ENCODE peak calls at places on chromosomes 12 and 14, in ten cellular contexts. One of them, this sample, is unnamed.

GRCh38 chr12:92078167-92079053 is 67.2 kb downstream of the BTG1 start:
- DNase-seq in stimulated activated CD4-positive, alpha-beta T cell treated with anti-CD3 and anti-CD28 coated beads, TNF-alpha, amount 100 ng/mL, for 1 hour: no peak
- DNase-seq in stimulated activated CD8-positive, alpha-beta memory T cell treated with anti-CD3 and anti-CD28 coated beads, Interleukin-12 subunit alpha, Interleukin-12 subunit beta, amount 100 ng/mL, for 4 hours: no peak
- DNase-seq in SW480: no peak
- DNase-seq in T follicular helper cell: no peak
- DNase-seq in sciatic nerve: no peak
- DNase-seq in right lobe of liver: no peak
- DNase-seq in fibroblast of pulmonary artery: peak
- DNase-seq in Peyer's patch: no peak
- DNase-seq in RKO: no peak
- DNase-seq in this sample: peak

GRCh38 chr14:105378873-105379685 is 19.3 kb upstream of the TEX22 start:
- DNase-seq in stimulated activated CD4-positive, alpha-beta T cell treated with anti-CD3 and anti-CD28 coated beads, TNF-alpha, amount 100 ng/mL, for 1 hour: no peak
- DNase-seq in stimulated activated CD8-positive, alpha-beta memory T cell treated with anti-CD3 and anti-CD28 coated beads, Interleukin-12 subunit alpha, Interleukin-12 subunit beta, amount 100 ng/mL, for 4 hours: no peak
- DNase-seq in SW480: no peak
- DNase-seq in T follicular helper cell: no peak
- DNase-seq in sciatic nerve: no peak
- DNase-seq in right lobe of liver: no peak
- DNase-seq in fibroblast of pulmonary artery: no peak
- DNase-seq in Peyer's patch: no peak
- DNase-seq in RKO: no peak
- DNase-seq in this sample: no peak

GRCh38 chr14:66038214-66038977 is 447.8 kb upstream of the CCDC196 start:
- DNase-seq in stimulated activated CD4-positive, alpha-beta T cell treated with anti-CD3 and anti-CD28 coated beads, TNF-alpha, amount 100 ng/mL, for 1 hour: no peak
- DNase-seq in stimulated activated CD8-positive, alpha-beta memory T cell treated with anti-CD3 and anti-CD28 coated beads, Interleukin-12 subunit alpha, Interleukin-12 subunit beta, amount 100 ng/mL, for 4 hours: no peak
- DNase-seq in SW480: peak
- DNase-seq in T follicular helper cell: no peak
- DNase-seq in sciatic nerve: no peak
- DNase-seq in right lobe of liver: no peak
- DNase-seq in fibroblast of pulmonary artery: peak
- DNase-seq in Peyer's patch: no peak
- DNase-seq in RKO: peak
- DNase-seq in this sample: peak

GRCh38 chr12:50241178-50241577 is 42.1 kb downstream of the LIMA1 start:
- DNase-seq in stimulated activated CD4-positive, alpha-beta T cell treated with anti-CD3 and anti-CD28 coated beads, TNF-alpha, amount 100 ng/mL, for 1 hour: no peak
- DNase-seq in stimulated activated CD8-positive, alpha-beta memory T cell treated with anti-CD3 and anti-CD28 coated beads, Interleukin-12 subunit alpha, Interleukin-12 subunit beta, amount 100 ng/mL, for 4 hours: no peak
- DNase-seq in SW480: peak
- DNase-seq in T follicular helper cell: no peak
- DNase-seq in sciatic nerve: no peak
- DNase-seq in right lobe of liver: no peak
- DNase-seq in fibroblast of pulmonary artery: no peak
- DNase-seq in Peyer's patch: no peak
- DNase-seq in RKO: no peak
- DNase-seq in this sample: peak

GRCh38 chr14:99360774-99361595 is 89.0 kb upstream of the BCL11B start:
- DNase-seq in stimulated activated CD4-positive, alpha-beta T cell treated with anti-CD3 and anti-CD28 coated beads, TNF-alpha, amount 100 ng/mL, for 1 hour: no peak
- DNase-seq in stimulated activated CD8-positive, alpha-beta memory T cell treated with anti-CD3 and anti-CD28 coated beads, Interleukin-12 subunit alpha, Interleukin-12 subunit beta, amount 100 ng/mL, for 4 hours: no peak
- DNase-seq in SW480: no peak
- DNase-seq in T follicular helper cell: no peak
- DNase-seq in sciatic nerve: no peak
- DNase-seq in right lobe of liver: no peak
- DNase-seq in fibroblast of pulmonary artery: no peak
- DNase-seq in Peyer's patch: no peak
- DNase-seq in RKO: no peak
- DNase-seq in this sample: no peak

GRCh38 chr14:58805605-58806358 is 168.0 kb downstream of the DACT1 start:
- DNase-seq in stimulated activated CD4-positive, alpha-beta T cell treated with anti-CD3 and anti-CD28 coated beads, TNF-alpha, amount 100 ng/mL, for 1 hour: no peak
- DNase-seq in stimulated activated CD8-positive, alpha-beta memory T cell treated with anti-CD3 and anti-CD28 coated beads, Interleukin-12 subunit alpha, Interleukin-12 subunit beta, amount 100 ng/mL, for 4 hours: no peak
- DNase-seq in SW480: no peak
- DNase-seq in T follicular helper cell: no peak
- DNase-seq in sciatic nerve: no peak
- DNase-seq in right lobe of liver: no peak
- DNase-seq in fibroblast of pulmonary artery: peak
- DNase-seq in Peyer's patch: no peak
- DNase-seq in RKO: no peak
- DNase-seq in this sample: peak

GRCh38 chr12:113030875-113031525 is 25.5 kb upstream of the DTX1 start:
- DNase-seq in stimulated activated CD4-positive, alpha-beta T cell treated with anti-CD3 and anti-CD28 coated beads, TNF-alpha, amount 100 ng/mL, for 1 hour: no peak
- DNase-seq in stimulated activated CD8-positive, alpha-beta memory T cell treated with anti-CD3 and anti-CD28 coated beads, Interleukin-12 subunit alpha, Interleukin-12 subunit beta, amount 100 ng/mL, for 4 hours: no peak
- DNase-seq in SW480: peak
- DNase-seq in T follicular helper cell: no peak
- DNase-seq in sciatic nerve: no peak
- DNase-seq in right lobe of liver: no peak
- DNase-seq in fibroblast of pulmonary artery: peak
- DNase-seq in Peyer's patch: peak
- DNase-seq in RKO: peak
- DNase-seq in this sample: peak

GRCh38 chr14:79585845-79586244 is 625.5 kb downstream of the DIO2 start:
- DNase-seq in stimulated activated CD4-positive, alpha-beta T cell treated with anti-CD3 and anti-CD28 coated beads, TNF-alpha, amount 100 ng/mL, for 1 hour: no peak
- DNase-seq in stimulated activated CD8-positive, alpha-beta memory T cell treated with anti-CD3 and anti-CD28 coated beads, Interleukin-12 subunit alpha, Interleukin-12 subunit beta, amount 100 ng/mL, for 4 hours: no peak
- DNase-seq in SW480: no peak
- DNase-seq in T follicular helper cell: no peak
- DNase-seq in sciatic nerve: no peak
- DNase-seq in right lobe of liver: no peak
- DNase-seq in fibroblast of pulmonary artery: peak
- DNase-seq in Peyer's patch: no peak
- DNase-seq in RKO: no peak
- DNase-seq in this sample: peak

GRCh38 chr12:49330631-49331359 is 6.2 kb downstream of the C1QL4 start:
- DNase-seq in stimulated activated CD4-positive, alpha-beta T cell treated with anti-CD3 and anti-CD28 coated beads, TNF-alpha, amount 100 ng/mL, for 1 hour: no peak
- DNase-seq in stimulated activated CD8-positive, alpha-beta memory T cell treated with anti-CD3 and anti-CD28 coated beads, Interleukin-12 subunit alpha, Interleukin-12 subunit beta, amount 100 ng/mL, for 4 hours: no peak
- DNase-seq in SW480: no peak
- DNase-seq in T follicular helper cell: no peak
- DNase-seq in sciatic nerve: peak
- DNase-seq in right lobe of liver: no peak
- DNase-seq in fibroblast of pulmonary artery: no peak
- DNase-seq in Peyer's patch: no peak
- DNase-seq in RKO: no peak
- DNase-seq in this sample: no peak

GRCh38 chr12:104314242-104314614 is 10.7 kb downstream of the EID3 start:
- DNase-seq in stimulated activated CD4-positive, alpha-beta T cell treated with anti-CD3 and anti-CD28 coated beads, TNF-alpha, amount 100 ng/mL, for 1 hour: no peak
- DNase-seq in stimulated activated CD8-positive, alpha-beta memory T cell treated with anti-CD3 and anti-CD28 coated beads, Interleukin-12 subunit alpha, Interleukin-12 subunit beta, amount 100 ng/mL, for 4 hours: no peak
- DNase-seq in SW480: no peak
- DNase-seq in T follicular helper cell: no peak
- DNase-seq in sciatic nerve: no peak
- DNase-seq in right lobe of liver: no peak
- DNase-seq in fibroblast of pulmonary artery: peak
- DNase-seq in Peyer's patch: no peak
- DNase-seq in RKO: peak
- DNase-seq in this sample: peak

GRCh38 chr12:113273053-113273725 is 51.9 kb downstream of the TPCN1 start:
- DNase-seq in stimulated activated CD4-positive, alpha-beta T cell treated with anti-CD3 and anti-CD28 coated beads, TNF-alpha, amount 100 ng/mL, for 1 hour: no peak
- DNase-seq in stimulated activated CD8-positive, alpha-beta memory T cell treated with anti-CD3 and anti-CD28 coated beads, Interleukin-12 subunit alpha, Interleukin-12 subunit beta, amount 100 ng/mL, for 4 hours: no peak
- DNase-seq in SW480: no peak
- DNase-seq in T follicular helper cell: no peak
- DNase-seq in sciatic nerve: no peak
- DNase-seq in right lobe of liver: no peak
- DNase-seq in fibroblast of pulmonary artery: peak
- DNase-seq in Peyer's patch: no peak
- DNase-seq in RKO: no peak
- DNase-seq in this sample: peak

GRCh38 chr12:74646831-74647230 is 109.2 kb downstream of the ATXN7L3B start:
- DNase-seq in stimulated activated CD4-positive, alpha-beta T cell treated with anti-CD3 and anti-CD28 coated beads, TNF-alpha, amount 100 ng/mL, for 1 hour: no peak
- DNase-seq in stimulated activated CD8-positive, alpha-beta memory T cell treated with anti-CD3 and anti-CD28 coated beads, Interleukin-12 subunit alpha, Interleukin-12 subunit beta, amount 100 ng/mL, for 4 hours: no peak
- DNase-seq in SW480: peak
- DNase-seq in T follicular helper cell: no peak
- DNase-seq in sciatic nerve: no peak
- DNase-seq in right lobe of liver: no peak
- DNase-seq in fibroblast of pulmonary artery: peak
- DNase-seq in Peyer's patch: no peak
- DNase-seq in RKO: peak
- DNase-seq in this sample: peak

GRCh38 chr14:24398298-24398942 is 383 bp upstream of the NYNRIN start:
- DNase-seq in stimulated activated CD4-positive, alpha-beta T cell treated with anti-CD3 and anti-CD28 coated beads, TNF-alpha, amount 100 ng/mL, for 1 hour: no peak
- DNase-seq in stimulated activated CD8-positive, alpha-beta memory T cell treated with anti-CD3 and anti-CD28 coated beads, Interleukin-12 subunit alpha, Interleukin-12 subunit beta, amount 100 ng/mL, for 4 hours: no peak
- DNase-seq in SW480: no peak
- DNase-seq in T follicular helper cell: no peak
- DNase-seq in sciatic nerve: peak
- DNase-seq in right lobe of liver: no peak
- DNase-seq in fibroblast of pulmonary artery: peak
- DNase-seq in Peyer's patch: no peak
- DNase-seq in RKO: no peak
- DNase-seq in this sample: no peak

GRCh38 chr12:10252201-10252600 is 39.5 kb downstream of the GABARAPL1 start:
- DNase-seq in stimulated activated CD4-positive, alpha-beta T cell treated with anti-CD3 and anti-CD28 coated beads, TNF-alpha, amount 100 ng/mL, for 1 hour: no peak
- DNase-seq in stimulated activated CD8-positive, alpha-beta memory T cell treated with anti-CD3 and anti-CD28 coated beads, Interleukin-12 subunit alpha, Interleukin-12 subunit beta, amount 100 ng/mL, for 4 hours: no peak
- DNase-seq in SW480: no peak
- DNase-seq in T follicular helper cell: no peak
- DNase-seq in sciatic nerve: no peak
- DNase-seq in right lobe of liver: no peak
- DNase-seq in fibroblast of pulmonary artery: no peak
- DNase-seq in Peyer's patch: no peak
- DNase-seq in RKO: no peak
- DNase-seq in this sample: no peak

GRCh38 chr14:68695326-68695768 is 97.5 kb downstream of the ZFP36L1 start:
- DNase-seq in stimulated activated CD4-positive, alpha-beta T cell treated with anti-CD3 and anti-CD28 coated beads, TNF-alpha, amount 100 ng/mL, for 1 hour: no peak
- DNase-seq in stimulated activated CD8-positive, alpha-beta memory T cell treated with anti-CD3 and anti-CD28 coated beads, Interleukin-12 subunit alpha, Interleukin-12 subunit beta, amount 100 ng/mL, for 4 hours: peak
- DNase-seq in SW480: peak
- DNase-seq in T follicular helper cell: no peak
- DNase-seq in sciatic nerve: peak
- DNase-seq in right lobe of liver: peak
- DNase-seq in fibroblast of pulmonary artery: peak
- DNase-seq in Peyer's patch: no peak
- DNase-seq in RKO: peak
- DNase-seq in this sample: peak

GRCh38 chr14:100810861-100811461 is 15.0 kb upstream of the MEG3 start:
- DNase-seq in stimulated activated CD4-positive, alpha-beta T cell treated with anti-CD3 and anti-CD28 coated beads, TNF-alpha, amount 100 ng/mL, for 1 hour: no peak
- DNase-seq in stimulated activated CD8-positive, alpha-beta memory T cell treated with anti-CD3 and anti-CD28 coated beads, Interleukin-12 subunit alpha, Interleukin-12 subunit beta, amount 100 ng/mL, for 4 hours: no peak
- DNase-seq in SW480: peak
- DNase-seq in T follicular helper cell: no peak
- DNase-seq in sciatic nerve: no peak
- DNase-seq in right lobe of liver: no peak
- DNase-seq in fibroblast of pulmonary artery: peak
- DNase-seq in Peyer's patch: no peak
- DNase-seq in RKO: no peak
- DNase-seq in this sample: peak

GRCh38 chr14:64234877-64235651 is 59.1 kb downstream of the ESR2 start:
- DNase-seq in stimulated activated CD4-positive, alpha-beta T cell treated with anti-CD3 and anti-CD28 coated beads, TNF-alpha, amount 100 ng/mL, for 1 hour: no peak
- DNase-seq in stimulated activated CD8-positive, alpha-beta memory T cell treated with anti-CD3 and anti-CD28 coated beads, Interleukin-12 subunit alpha, Interleukin-12 subunit beta, amount 100 ng/mL, for 4 hours: no peak
- DNase-seq in SW480: peak
- DNase-seq in T follicular helper cell: no peak
- DNase-seq in sciatic nerve: no peak
- DNase-seq in right lobe of liver: no peak
- DNase-seq in fibroblast of pulmonary artery: peak
- DNase-seq in Peyer's patch: peak
- DNase-seq in RKO: no peak
- DNase-seq in this sample: peak

GRCh38 chr12:4738541-4738940 is 18.3 kb downstream of the GALNT8 start:
- DNase-seq in stimulated activated CD4-positive, alpha-beta T cell treated with anti-CD3 and anti-CD28 coated beads, TNF-alpha, amount 100 ng/mL, for 1 hour: no peak
- DNase-seq in stimulated activated CD8-positive, alpha-beta memory T cell treated with anti-CD3 and anti-CD28 coated beads, Interleukin-12 subunit alpha, Interleukin-12 subunit beta, amount 100 ng/mL, for 4 hours: no peak
- DNase-seq in SW480: no peak
- DNase-seq in T follicular helper cell: no peak
- DNase-seq in sciatic nerve: no peak
- DNase-seq in right lobe of liver: no peak
- DNase-seq in fibroblast of pulmonary artery: no peak
- DNase-seq in Peyer's patch: no peak
- DNase-seq in RKO: no peak
- DNase-seq in this sample: no peak

GRCh38 chr12:109773384-109774011 is 59.7 kb downstream of the TRPV4 start:
- DNase-seq in stimulated activated CD4-positive, alpha-beta T cell treated with anti-CD3 and anti-CD28 coated beads, TNF-alpha, amount 100 ng/mL, for 1 hour: no peak
- DNase-seq in stimulated activated CD8-positive, alpha-beta memory T cell treated with anti-CD3 and anti-CD28 coated beads, Interleukin-12 subunit alpha, Interleukin-12 subunit beta, amount 100 ng/mL, for 4 hours: no peak
- DNase-seq in SW480: peak
- DNase-seq in T follicular helper cell: no peak
- DNase-seq in sciatic nerve: peak
- DNase-seq in right lobe of liver: peak
- DNase-seq in fibroblast of pulmonary artery: no peak
- DNase-seq in Peyer's patch: no peak
- DNase-seq in RKO: peak
- DNase-seq in this sample: no peak

This sample was measured in amniotic epithelial cell.